ENCODE peak calls at places on chromosomes 5 and 9, in nine cellular contexts. Q, X, E, Z, M, O, T, B and H are unnamed samples.
A peak's percentile ranks its signal among the peaks of the same experiment; 100 is the strongest.

GRCh38 chr9:114799441-114799840 is 6.4 kb downstream of the TNFSF15 start:
- DNase-seq in Q (peak; percentile 81), X (no peak), E (no peak), O (no peak), T (no peak), M (no peak), B (peak; percentile 25), Z (no peak), H (no peak)

GRCh38 chr9:94881023-94881422 is 154.5 kb downstream of the AOPEP start:
- DNase-seq in O (no peak), E (no peak), T (no peak), B (no peak), M (no peak), Q (no peak), X (peak; percentile 54), Z (peak; percentile 59), H (peak; percentile 22)

GRCh38 chr9:117782931-117783788 is 79.0 kb downstream of the TLR4 start:
- DNase-seq in X (peak; percentile 68), B (peak; percentile 72), E (peak; percentile 65), M (no peak), T (peak; percentile 66), O (peak; percentile 91), Z (peak; percentile 56), Q (peak; percentile 92), H (peak; percentile 71)

GRCh38 chr5:128441923-128442322 is 96.1 kb downstream of the FBN2 start:
- DNase-seq in Z (no peak), X (no peak), M (no peak), E (no peak), T (no peak), O (no peak), Q (no peak), B (no peak), H (no peak)

GRCh38 chr5:122145906-122146305 is 16.6 kb downstream of the ZNF474 start:
- DNase-seq in E (no peak), Z (no peak), M (no peak), B (no peak), T (no peak), Q (no peak), X (no peak), O (no peak), H (no peak)

GRCh38 chr5:140151719-140152609 is 23.0 kb upstream of the CYSTM1 start:
- DNase-seq in E (no peak), Z (no peak), B (no peak), O (peak; percentile 81), Q (no peak), X (no peak), M (no peak), T (no peak), H (no peak)

GRCh38 chr9:83444110-83444509 is 94.1 kb downstream of the FRMD3 start:
- DNase-seq in O (no peak), Q (no peak), B (peak; percentile 63), E (peak; percentile 27), M (no peak), T (no peak), Z (no peak), X (no peak), H (no peak)

GRCh38 chr5:6728011-6728794 is 15.0 kb downstream of the TENT4A start:
- DNase-seq in M (no peak), X (no peak), Q (no peak), Z (no peak), B (no peak), T (no peak), O (no peak), E (no peak), H (no peak)

GRCh38 chr5:33180900-33181299 is 259.9 kb upstream of the TARS1 start:
- DNase-seq in X (peak; percentile 7), Q (no peak), B (no peak), T (no peak), M (peak; percentile 70), O (no peak), Z (peak; percentile 25), E (no peak), H (peak; percentile 24)

GRCh38 chr5:92455011-92455410 is 1071.9 kb upstream of the ARRDC3 start:
- DNase-seq in X (no peak), E (no peak), M (no peak), O (no peak), B (no peak), Q (no peak), Z (no peak), T (no peak), H (no peak)

GRCh38 chr5:52692618-52693017 is 95.1 kb upstream of the ITGA1 start:
- DNase-seq in O (no peak), E (no peak), B (no peak), X (no peak), Z (no peak), M (peak; percentile 13), T (no peak), Q (no peak), H (no peak)

GRCh38 chr5:175443514-175444059 is 395 bp downstream of the DRD1 start:
- DNase-seq in M (no peak), X (no peak), O (no peak), T (no peak), B (no peak), Q (no peak), Z (peak; percentile 29), E (no peak), H (no peak)

GRCh38 chr5:175444060-175444904 is at the start of gene DRD1:
- DNase-seq in O (no peak), Z (peak; percentile 48), M (peak; percentile 21), B (no peak), T (peak; percentile 57), Q (peak; percentile 93), E (peak; percentile 35), X (no peak), H (peak; percentile 25)

GRCh38 chr5:175447571-175447970 is 3.6 kb upstream of the DRD1 start:
- DNase-seq in T (no peak), E (no peak), Z (no peak), B (no peak), O (no peak), M (no peak), X (no peak), Q (no peak), H (no peak)

GRCh38 chr5:175448276-175448675 is 4.3 kb upstream of the DRD1 start:
- DNase-seq in O (no peak), Q (no peak), E (no peak), Z (no peak), X (no peak), B (no peak), M (no peak), T (no peak), H (peak; percentile 56)

GRCh38 chr5:175444905-175445456 is 999 bp upstream of the DRD1 start:
- DNase-seq in Z (peak; percentile 24), T (no peak), X (no peak), Q (no peak), B (no peak), O (no peak), M (no peak), E (no peak), H (no peak)
- TF ChIP-seq CTCF in Z (no peak), T (no peak), X (no peak), Q (peak; percentile 44), B (peak; percentile 38), O (no peak), M (no peak), E (no peak), H (no peak)

DNA sequence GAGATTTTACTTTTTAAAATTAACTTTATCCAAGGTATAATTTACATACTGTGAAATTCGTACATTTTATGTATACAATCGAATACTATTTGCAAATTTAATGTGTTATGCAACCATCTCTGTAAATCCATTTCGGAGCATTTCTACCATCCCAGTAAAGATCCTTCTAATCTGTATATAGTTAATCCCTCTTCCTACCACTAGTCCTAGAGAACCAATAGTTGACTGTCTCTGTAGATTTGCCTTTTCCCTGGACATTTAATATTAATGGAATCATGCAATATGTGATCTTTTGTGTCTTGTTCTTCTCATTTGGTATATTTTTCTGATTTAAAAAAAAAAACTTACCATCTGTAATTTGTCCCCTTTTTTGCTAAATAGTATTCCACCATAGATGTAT is 74.8 kb downstream of the RAB24 start:
- DNase-seq in Q (no peak), Z (no peak), X (no peak), M (no peak), T (no peak), O (no peak), B (no peak), E (no peak), H (no peak)
- TF ChIP-seq CTCF in Q (peak; percentile 61), Z (no peak), X (no peak), M (no peak), T (no peak), O (no peak), B (no peak), E (no peak), H (no peak)

GRCh38 chr9:69785757-69786156 is 25.9 kb upstream of the PTAR1 start:
- DNase-seq in X (no peak), Q (no peak), O (no peak), B (no peak), Z (peak; percentile 28), E (no peak), T (no peak), M (peak; percentile 78), H (peak; percentile 16)
- TF ChIP-seq CTCF in X (peak; percentile 36), Q (peak; percentile 54), O (no peak), B (no peak), Z (peak; percentile 47), E (no peak), T (no peak), M (peak; percentile 45), H (no peak)

GRCh38 chr5:82163459-82164108 is 114.6 kb downstream of the RPS23 start:
- DNase-seq in E (no peak), B (no peak), T (no peak), M (peak; percentile 43), Q (no peak), O (no peak), Z (no peak), X (no peak), H (peak; percentile 41)

GRCh38 chr5:82164109-82164956 is 113.8 kb downstream of the RPS23 start:
- DNase-seq in M (peak; percentile 95), Z (peak; percentile 82), E (no peak), Q (no peak), X (no peak), B (no peak), O (no peak), T (no peak), H (peak; percentile 34)

GRCh38 chr5:82165740-82166530 is 112.2 kb downstream of the RPS23 start:
- DNase-seq in Q (peak; percentile 60), X (no peak), T (peak; percentile 65), O (peak; percentile 89), M (peak; percentile 95), B (peak; percentile 82), E (peak; percentile 60), Z (peak; percentile 91), H (peak; percentile 86)

GRCh38 chr5:82167372-82167771 is 110.8 kb downstream of the RPS23 start:
- DNase-seq in T (no peak), B (no peak), X (no peak), O (no peak), E (no peak), M (peak; percentile 39), Q (no peak), Z (no peak), H (no peak)

DNA sequence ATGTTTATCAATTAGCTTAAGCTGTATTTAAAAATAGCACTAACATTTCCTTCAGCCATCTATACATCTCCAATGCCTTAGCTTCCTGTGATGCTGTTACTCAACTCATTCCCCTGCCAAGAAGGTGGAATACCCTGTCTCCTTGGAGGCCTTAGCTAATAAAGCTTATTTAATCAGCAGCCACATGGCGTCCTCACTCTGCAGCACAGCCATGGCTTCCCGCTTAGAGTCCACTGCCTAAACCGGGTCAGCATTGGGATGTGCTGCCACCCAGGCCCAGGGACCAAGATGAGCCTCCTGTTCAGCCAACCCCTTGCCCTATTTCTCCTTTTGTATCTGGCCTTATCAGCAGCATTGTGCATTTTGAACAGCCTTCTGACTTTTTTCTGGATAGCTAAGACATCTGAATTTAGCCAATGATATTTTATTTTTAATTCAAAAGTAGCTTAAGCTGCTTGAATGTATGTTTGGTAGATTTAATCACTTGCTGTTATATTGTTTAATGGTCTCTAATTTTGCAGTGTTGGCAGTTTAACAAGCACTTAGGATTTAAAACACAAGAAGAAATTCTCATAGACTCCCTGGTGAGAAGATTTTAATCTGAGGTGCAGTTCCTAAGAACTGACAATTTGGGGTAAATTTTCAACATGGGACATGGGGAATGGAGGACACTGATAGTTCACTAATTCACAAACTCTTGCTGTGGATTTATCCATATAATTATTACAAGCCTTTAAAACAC is 113.0 kb downstream of the RPS23 start:
- DNase-seq in T (no peak), B (no peak), M (peak; percentile 84), E (no peak), Q (peak; percentile 69), Z (peak; percentile 75), X (no peak), O (no peak), H (no peak)
- TF ChIP-seq CTCF in T (no peak), B (no peak), M (no peak), E (no peak), Q (peak; percentile 17), Z (no peak), X (no peak), O (no peak), H (no peak)